ENCODE peak calls at places on chromosomes 5 and 9, in ten cellular contexts. P is HepG2, T is HCT116, R is stomach, K is transverse colon, F is SK-N-SH, O is esophagus muscularis mucosa, J is spleen, C is Panc1, I is prostate gland. Q is an unnamed sample.

GRCh38 chr9:92737611-92738299 is 26.9 kb downstream of the BICD2 start:
- DNase-seq in P (no peak), T (no peak), R (no peak), K (peak; percentile 37), F (no peak), O (no peak), J (peak; percentile 72), C (no peak), I (no peak), Q (no peak)

GRCh38 chr5:91867799-91868198 is 484.7 kb upstream of the ARRDC3 start:
- DNase-seq in P (no peak), T (no peak), R (no peak), K (no peak), F (no peak), O (no peak), J (no peak), C (no peak), I (no peak), Q (no peak)

GRCh38 chr9:61673664-61674381 is 484.0 kb downstream of the SPATA31A7 start:
- DNase-seq in P (no peak), T (no peak), R (no peak), K (no peak), F (peak; percentile 36), O (peak; percentile 89), J (peak; percentile 59), C (no peak), I (no peak), Q (no peak)

GRCh38 chr5:179257190-179257741 is 88.0 kb downstream of the ADAMTS2 start:
- DNase-seq in P (no peak), T (no peak), R (peak; percentile 16), K (peak; percentile 7), F (peak; percentile 19), O (no peak), J (peak; percentile 67), C (no peak), I (no peak), Q (peak; percentile 47)

GRCh38 chr9:76200730-76201129 is 193.5 kb downstream of the RFK start:
- DNase-seq in P (no peak), T (no peak), R (no peak), K (no peak), F (no peak), O (no peak), J (no peak), C (no peak), I (no peak), Q (no peak)

GRCh38 chr9:135698236-135698635 is 1.0 kb downstream of the SOHLH1 start:
- DNase-seq in P (no peak), T (no peak), R (no peak), K (no peak), F (no peak), O (no peak), J (no peak), C (no peak), I (no peak), Q (no peak)

GRCh38 chr9:69900406-69900805 is 79.8 kb downstream of the CFAP95 start:
- DNase-seq in P (no peak), T (no peak), R (no peak), K (no peak), F (no peak), O (no peak), J (no peak), C (no peak), I (no peak), Q (no peak)

GRCh38 chr9:98953877-98954610 is 10.3 kb downstream of the COL15A1 start:
- DNase-seq in P (no peak), T (no peak), R (no peak), K (no peak), F (no peak), O (no peak), J (no peak), C (no peak), I (no peak), Q (no peak)

GRCh38 chr5:178378527-178379484 is 146.2 kb upstream of the PHYKPL start:
- DNase-seq in P (no peak), T (no peak), R (no peak), K (no peak), F (no peak), O (no peak), J (no peak), C (no peak), I (no peak), Q (no peak)

GRCh38 chr9:114094971-114095370 is 4.1 kb downstream of the KIF12 start:
- DNase-seq in P (no peak), T (no peak), R (no peak), K (no peak), F (no peak), O (no peak), J (peak; percentile 66), C (no peak), I (no peak), Q (no peak)

GRCh38 chr5:81336528-81336927 is 35.1 kb downstream of the ZCCHC9 start:
- DNase-seq in P (no peak), T (no peak), R (no peak), K (no peak), F (no peak), O (no peak), J (no peak), C (no peak), I (no peak), Q (no peak)

GRCh38 chr9:133976191-133976861 is 15.8 kb downstream of the VAV2 start:
- DNase-seq in P (no peak), T (no peak), R (no peak), K (no peak), F (peak; percentile 27), O (no peak), J (peak; percentile 34), C (no peak), I (no peak), Q (no peak)

GRCh38 chr9:90019596-90019995 is 414.8 kb downstream of the GADD45G start:
- DNase-seq in P (no peak), T (no peak), R (no peak), K (no peak), F (no peak), O (no peak), J (peak; percentile 64), C (no peak), I (no peak), Q (no peak)

GRCh38 chr9:108333406-108334031 is 522.3 kb downstream of the ACTL7B start:
- DNase-seq in P (peak; percentile 23), T (no peak), R (no peak), K (no peak), F (no peak), O (no peak), J (no peak), C (no peak), I (no peak), Q (no peak)

GRCh38 chr9:18457498-18457897 is 16.5 kb upstream of the ADAMTSL1 start:
- DNase-seq in P (no peak), T (no peak), R (no peak), K (no peak), F (no peak), O (no peak), J (no peak), C (no peak), I (no peak), Q (no peak)
- TF ChIP-seq POLR2AphosphoS5 in P (no peak), T (no peak), R (no peak), K (no peak), F (no peak), O (no peak), J (no peak), C (no peak), I (no peak), Q (no peak)

GRCh38 chr9:136724772-136725171 is 12.4 kb downstream of the DIPK1B start:
- DNase-seq in P (no peak), T (no peak), R (no peak), K (no peak), F (no peak), O (no peak), J (no peak), C (no peak), I (no peak), Q (no peak)
- H3K4me1 ChIP-seq in P (peaks cover 42% of the 10 kb centered on the region), T (peaks cover 13% of the 10 kb centered on the region), R (peaks cover 83% of the 10 kb centered on the region), K (peaks cover 15% of the 10 kb centered on the region), F (peaks cover 12% of the 10 kb centered on the region), O (peaks cover 90% of the 10 kb centered on the region), J (peaks cover 95% of the 10 kb centered on the region), C (peaks cover 41% of the 10 kb centered on the region), I (peaks cover 14% of the 10 kb centered on the region), Q (peaks cover 3% of the 10 kb centered on the region)

GRCh38 chr9:84843175-84843824 is 173.8 kb downstream of the NTRK2 start:
- DNase-seq in P (no peak), T (no peak), R (no peak), K (peak; percentile 19), F (no peak), O (no peak), J (no peak), C (no peak), I (no peak), Q (no peak)
- H3K9me3 ChIP-seq in P (no peaks in the 10 kb centered on the region), T (no peaks in the 10 kb centered on the region), R (no peaks in the 10 kb centered on the region), K (no peaks in the 10 kb centered on the region), F (no peaks in the 10 kb centered on the region), O (no peaks in the 10 kb centered on the region), J (no peaks in the 10 kb centered on the region), C (no peaks in the 10 kb centered on the region), I (no peaks in the 10 kb centered on the region), Q (no peaks in the 10 kb centered on the region)

GRCh38 chr5:67009028-67009427 is 187.6 kb downstream of the CD180 start:
- DNase-seq in P (peak; percentile 66), T (no peak), R (no peak), K (no peak), F (no peak), O (no peak), J (no peak), C (no peak), I (no peak), Q (no peak)

GRCh38 chr5:67012241-67012640 is 184.4 kb downstream of the CD180 start:
- DNase-seq in P (no peak), T (no peak), R (no peak), K (no peak), F (no peak), O (no peak), J (no peak), C (peak; percentile 64), I (no peak), Q (no peak)

GRCh38 chr5:67011422-67011821 is 185.2 kb downstream of the CD180 start:
- DNase-seq in P (no peak), T (no peak), R (no peak), K (no peak), F (no peak), O (no peak), J (no peak), C (no peak), I (no peak), Q (no peak)

GRCh38 chr5:67013719-67014118 is 182.9 kb downstream of the CD180 start:
- DNase-seq in P (no peak), T (no peak), R (no peak), K (no peak), F (no peak), O (no peak), J (no peak), C (no peak), I (no peak), Q (no peak)

DNA sequence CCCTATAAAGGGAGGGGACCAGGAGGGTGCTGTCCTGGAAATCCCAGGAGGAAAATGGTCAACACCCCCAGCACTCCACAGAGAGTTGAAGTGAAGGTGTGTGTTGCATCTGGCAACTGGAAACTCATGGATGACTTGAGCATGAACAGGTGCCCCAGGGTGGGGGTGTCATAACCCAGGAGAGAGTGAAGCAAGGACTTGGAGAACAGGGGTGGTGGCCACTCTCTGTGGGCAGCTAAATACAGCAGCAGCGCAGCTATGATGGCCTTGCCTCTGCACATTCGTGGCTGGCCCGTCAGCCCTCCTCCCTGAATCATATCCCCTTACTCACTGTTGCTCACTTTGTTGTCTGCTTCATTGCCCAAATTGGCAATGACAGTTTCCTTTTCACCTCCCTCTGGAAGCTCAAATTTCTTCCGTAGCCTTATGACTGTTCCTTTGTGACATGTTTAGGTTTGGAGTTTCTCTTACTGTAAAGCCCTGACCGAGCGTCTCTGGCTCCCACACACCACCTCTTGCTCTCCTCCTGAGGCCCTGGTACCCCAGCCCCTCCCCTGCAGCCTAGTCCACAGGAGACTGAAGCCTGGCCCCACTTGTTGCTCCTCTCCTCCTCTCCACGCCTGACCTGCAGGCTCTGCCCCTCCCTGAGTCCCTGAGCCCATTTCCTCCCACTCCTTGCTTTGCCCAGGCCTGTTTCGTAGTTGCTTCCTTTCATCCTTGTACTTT is 185.8 kb downstream of the CD180 start:
- DNase-seq in P (no peak), T (no peak), R (no peak), K (peak; percentile 21), F (no peak), O (no peak), J (no peak), C (peak; percentile 91), I (peak; percentile 29), Q (no peak)
- TF ChIP-seq POLR2AphosphoS5 in P (no peak), T (no peak), R (no peak), K (no peak), F (peak; percentile 15), O (no peak), J (peak; percentile 15), C (no peak), I (no peak), Q (no peak)